ENCODE peak calls at places on chromosome 14, in five cellular contexts. One of them, this sample, is unnamed. For H3K4me1 and H3K9me3, the result is how much of the 10 kb centered on the place peaks cover.

GRCh38 chr14:79730911-79731310 is 480.4 kb downstream of the DIO2 start:
- DNase-seq in left lung: no peak
- DNase-seq in lung: no peak
- DNase-seq in Caco-2: no peak
- DNase-seq in PC-3: no peak
- DNase-seq in this sample: no peak

GRCh38 chr14:92513966-92514843 is 624 bp downstream of the RIN3 start:
- DNase-seq in Caco-2: no peak
- DNase-seq in PC-3: no peak
- DNase-seq in lung: no peak
- DNase-seq in left lung: no peak
- DNase-seq in this sample: no peak

GRCh38 chr14:38786921-38787320 is 316.1 kb downstream of the SEC23A start:
- DNase-seq in left lung: no peak
- DNase-seq in lung: no peak
- DNase-seq in Caco-2: no peak
- DNase-seq in PC-3: no peak
- DNase-seq in this sample: no peak

GRCh38 chr14:104290058-104290667 is 151.8 kb downstream of the KIF26A start:
- DNase-seq in PC-3: no peak
- DNase-seq in lung: no peak
- DNase-seq in left lung: peak
- DNase-seq in Caco-2: no peak
- DNase-seq in this sample: no peak

GRCh38 chr14:88901991-88902390 is 77.5 kb downstream of the TTC8 start:
- DNase-seq in PC-3: no peak
- DNase-seq in Caco-2: no peak
- DNase-seq in left lung: no peak
- DNase-seq in lung: no peak
- DNase-seq in this sample: no peak

GRCh38 chr14:104548802-104549535 is 30.6 kb upstream of the C14orf180 start:
- DNase-seq in Caco-2: peak
- DNase-seq in PC-3: no peak
- DNase-seq in left lung: peak
- DNase-seq in lung: no peak
- DNase-seq in this sample: no peak

GRCh38 chr14:59346329-59346728 is 118.9 kb downstream of the GPR135 start:
- DNase-seq in lung: no peak
- DNase-seq in PC-3: no peak
- DNase-seq in left lung: no peak
- DNase-seq in Caco-2: no peak
- DNase-seq in this sample: no peak

GRCh38 chr14:93954900-93955891 is 21.2 kb downstream of the ASB2 start:
- DNase-seq in PC-3: no peak
- DNase-seq in Caco-2: no peak
- DNase-seq in left lung: peak
- DNase-seq in lung: no peak
- DNase-seq in this sample: no peak

GRCh38 chr14:23101213-23101970 is 3.4 kb downstream of the CIROP start:
- DNase-seq in PC-3: no peak
- DNase-seq in lung: no peak
- DNase-seq in Caco-2: no peak
- DNase-seq in left lung: no peak
- DNase-seq in this sample: no peak

GRCh38 chr14:50344116-50344775 is 32.1 kb downstream of the DMAC2L start:
- DNase-seq in left lung: no peak
- DNase-seq in PC-3: no peak
- DNase-seq in Caco-2: no peak
- DNase-seq in lung: no peak
- DNase-seq in this sample: no peak

GRCh38 chr14:93090826-93091583 is 24.7 kb downstream of the ITPK1 start:
- DNase-seq in PC-3: no peak
- DNase-seq in Caco-2: no peak
- DNase-seq in left lung: no peak
- DNase-seq in lung: no peak
- DNase-seq in this sample: no peak

GRCh38 chr14:78088941-78089340 is 81.2 kb upstream of the NRXN3 start:
- DNase-seq in lung: no peak
- DNase-seq in left lung: no peak
- DNase-seq in PC-3: peak
- DNase-seq in Caco-2: no peak
- DNase-seq in this sample: peak

GRCh38 chr14:49879683-49880204 is 13.1 kb upstream of the ARF6 start:
- DNase-seq in Caco-2: peak
- DNase-seq in lung: no peak
- DNase-seq in PC-3: peak
- DNase-seq in left lung: no peak
- DNase-seq in this sample: no peak

GRCh38 chr14:21711360-21711961 is 37.8 kb upstream of the OR4E1 start:
- DNase-seq in lung: no peak
- DNase-seq in Caco-2: no peak
- DNase-seq in PC-3: peak
- DNase-seq in left lung: no peak
- DNase-seq in this sample: no peak

GRCh38 chr14:34912966-34913365 is 37.8 kb upstream of the BAZ1A start:
- DNase-seq in Caco-2: no peak
- DNase-seq in PC-3: no peak
- DNase-seq in left lung: no peak
- DNase-seq in lung: no peak
- DNase-seq in this sample: no peak

GRCh38 chr14:78902010-78902623 is 731.9 kb downstream of the NRXN3 start:
- DNase-seq in Caco-2: peak
- DNase-seq in PC-3: peak
- DNase-seq in left lung: no peak
- DNase-seq in lung: no peak
- DNase-seq in this sample: no peak

GRCh38 chr14:56471056-56471455 is 108.5 kb upstream of the TMEM260 start:
- DNase-seq in PC-3: no peak
- DNase-seq in lung: no peak
- DNase-seq in Caco-2: no peak
- DNase-seq in left lung: no peak
- DNase-seq in this sample: no peak

GRCh38 chr14:54653764-54654469 is 87.0 kb downstream of the SAMD4A start:
- DNase-seq in PC-3: peak
- DNase-seq in Caco-2: peak
- DNase-seq in left lung: no peak
- DNase-seq in lung: no peak
- DNase-seq in this sample: peak

GRCh38 chr14:54651649-54652048 is 84.7 kb downstream of the SAMD4A start:
- DNase-seq in Caco-2: no peak
- DNase-seq in PC-3: peak
- DNase-seq in left lung: no peak
- DNase-seq in lung: no peak
- DNase-seq in this sample: no peak

GRCh38 chr14:54652890-54653201 is 85.9 kb downstream of the SAMD4A start:
- DNase-seq in PC-3: no peak
- DNase-seq in lung: no peak
- DNase-seq in Caco-2: no peak
- DNase-seq in left lung: no peak
- DNase-seq in this sample: no peak

GRCh38 chr14:54652188-54652889 is 85.4 kb downstream of the SAMD4A start:
- DNase-seq in PC-3: peak
- DNase-seq in left lung: peak
- DNase-seq in Caco-2: peak
- DNase-seq in lung: peak
- DNase-seq in this sample: peak

GRCh38 chr14:54654600-54654999 is 87.7 kb downstream of the SAMD4A start:
- DNase-seq in Caco-2: no peak
- DNase-seq in PC-3: no peak
- DNase-seq in left lung: no peak
- DNase-seq in lung: no peak
- DNase-seq in this sample: no peak
- H3K4me1 ChIP-seq in Caco-2: half or more
- H3K4me1 ChIP-seq in PC-3: half or more
- H3K4me1 ChIP-seq in left lung: under half
- H3K4me1 ChIP-seq in lung: under half
- H3K4me1 ChIP-seq in this sample: half or more

GRCh38 chr14:103250181-103250580 is 83.9 kb upstream of the EIF5 start:
- DNase-seq in lung: no peak
- DNase-seq in left lung: no peak
- DNase-seq in PC-3: no peak
- DNase-seq in Caco-2: no peak
- DNase-seq in this sample: no peak
- TF ChIP-seq CTCF in lung: no peak
- TF ChIP-seq CTCF in left lung: no peak
- TF ChIP-seq CTCF in PC-3: no peak
- TF ChIP-seq CTCF in Caco-2: no peak
- TF ChIP-seq CTCF in this sample: no peak

GRCh38 chr14:82905762-82906161 is 1372.1 kb upstream of the SEL1L start:
- DNase-seq in lung: no peak
- DNase-seq in PC-3: no peak
- DNase-seq in left lung: no peak
- DNase-seq in Caco-2: no peak
- DNase-seq in this sample: no peak
- H3K9me3 ChIP-seq in lung: under half
- H3K9me3 ChIP-seq in PC-3: under half
- H3K9me3 ChIP-seq in left lung: under half
- H3K9me3 ChIP-seq in Caco-2: under half
- H3K9me3 ChIP-seq in this sample: under half

DNA sequence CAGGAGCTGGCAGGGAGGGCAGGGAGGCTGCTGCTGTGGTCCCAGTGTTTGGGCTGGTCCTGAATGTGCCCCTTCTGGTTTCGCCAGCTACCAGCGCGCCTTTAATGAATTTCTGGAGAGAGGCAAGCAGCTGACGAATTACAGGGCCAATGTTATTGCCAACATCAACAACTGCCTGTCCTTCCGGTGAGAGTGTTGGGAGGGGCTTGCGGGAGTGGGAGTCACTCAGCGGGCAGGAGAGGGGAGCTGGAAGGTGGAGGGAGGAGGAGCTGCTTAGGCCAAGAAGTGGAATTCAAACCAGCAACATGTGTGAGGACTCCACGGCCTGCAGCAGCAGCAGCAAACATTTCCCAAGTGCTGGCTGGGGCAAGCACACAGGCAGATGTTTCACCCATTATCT is 7.7 kb downstream of the TNFAIP2 start:
- DNase-seq in PC-3: peak
- DNase-seq in lung: no peak
- DNase-seq in Caco-2: no peak
- DNase-seq in left lung: no peak
- DNase-seq in this sample: no peak
- H3K4me1 ChIP-seq in PC-3: under half
- H3K4me1 ChIP-seq in lung: under half
- H3K4me1 ChIP-seq in Caco-2: under half
- H3K4me1 ChIP-seq in left lung: under half
- H3K4me1 ChIP-seq in this sample: under half

GRCh38 chr14:99905121-99905520 is 111.9 kb downstream of the EML1 start:
- DNase-seq in PC-3: no peak
- DNase-seq in lung: no peak
- DNase-seq in left lung: no peak
- DNase-seq in Caco-2: no peak
- DNase-seq in this sample: no peak

GRCh38 chr14:99896371-99896770 is 103.2 kb downstream of the EML1 start:
- DNase-seq in left lung: no peak
- DNase-seq in PC-3: no peak
- DNase-seq in lung: no peak
- DNase-seq in Caco-2: no peak
- DNase-seq in this sample: no peak

GRCh38 chr14:99904506-99904905 is 111.3 kb downstream of the EML1 start:
- DNase-seq in left lung: no peak
- DNase-seq in Caco-2: no peak
- DNase-seq in lung: no peak
- DNase-seq in PC-3: no peak
- DNase-seq in this sample: no peak

GRCh38 chr14:99902925-99903324 is 109.7 kb downstream of the EML1 start:
- DNase-seq in Caco-2: no peak
- DNase-seq in lung: no peak
- DNase-seq in PC-3: no peak
- DNase-seq in left lung: no peak
- DNase-seq in this sample: no peak

GRCh38 chr14:99899578-99900178 is 106.5 kb downstream of the EML1 start:
- DNase-seq in Caco-2: no peak
- DNase-seq in PC-3: peak
- DNase-seq in lung: no peak
- DNase-seq in left lung: no peak
- DNase-seq in this sample: no peak
- TF ChIP-seq CTCF in Caco-2: peak
- TF ChIP-seq CTCF in PC-3: peak
- TF ChIP-seq CTCF in lung: peak
- TF ChIP-seq CTCF in left lung: peak
- TF ChIP-seq CTCF in this sample: peak

GRCh38 chr14:41235466-41235865 is 371.2 kb upstream of the LRFN5 start:
- DNase-seq in PC-3: no peak
- DNase-seq in Caco-2: no peak
- DNase-seq in left lung: no peak
- DNase-seq in lung: no peak
- DNase-seq in this sample: no peak
- H3K9me3 ChIP-seq in PC-3: under half
- H3K9me3 ChIP-seq in Caco-2: under half
- H3K9me3 ChIP-seq in left lung: under half
- H3K9me3 ChIP-seq in lung: under half
- H3K9me3 ChIP-seq in this sample: under half

DNA sequence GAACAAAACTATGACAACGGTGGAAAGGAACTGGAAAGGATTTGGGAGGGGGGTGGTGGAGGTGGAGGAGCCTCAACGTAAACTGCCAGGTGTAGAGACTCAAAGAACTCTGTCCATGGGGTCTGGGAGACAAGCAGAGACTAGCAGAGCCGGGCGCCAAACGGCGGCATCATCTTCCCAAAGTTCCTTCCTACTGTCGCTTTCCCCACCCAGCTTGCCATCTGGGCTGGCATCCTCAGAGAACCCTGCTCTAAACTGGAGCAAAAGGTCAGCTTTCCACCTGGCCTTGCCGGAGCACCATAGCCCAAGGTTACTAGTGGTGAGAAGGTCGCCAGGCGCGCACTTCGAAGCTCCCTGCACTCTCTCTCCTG is 4.0 kb upstream of the IRF2BPL start:
- DNase-seq in PC-3: no peak
- DNase-seq in lung: no peak
- DNase-seq in left lung: no peak
- DNase-seq in Caco-2: no peak
- DNase-seq in this sample: no peak
- H3K4me1 ChIP-seq in PC-3: half or more
- H3K4me1 ChIP-seq in lung: under half
- H3K4me1 ChIP-seq in left lung: under half
- H3K4me1 ChIP-seq in Caco-2: under half
- H3K4me1 ChIP-seq in this sample: under half

DNA sequence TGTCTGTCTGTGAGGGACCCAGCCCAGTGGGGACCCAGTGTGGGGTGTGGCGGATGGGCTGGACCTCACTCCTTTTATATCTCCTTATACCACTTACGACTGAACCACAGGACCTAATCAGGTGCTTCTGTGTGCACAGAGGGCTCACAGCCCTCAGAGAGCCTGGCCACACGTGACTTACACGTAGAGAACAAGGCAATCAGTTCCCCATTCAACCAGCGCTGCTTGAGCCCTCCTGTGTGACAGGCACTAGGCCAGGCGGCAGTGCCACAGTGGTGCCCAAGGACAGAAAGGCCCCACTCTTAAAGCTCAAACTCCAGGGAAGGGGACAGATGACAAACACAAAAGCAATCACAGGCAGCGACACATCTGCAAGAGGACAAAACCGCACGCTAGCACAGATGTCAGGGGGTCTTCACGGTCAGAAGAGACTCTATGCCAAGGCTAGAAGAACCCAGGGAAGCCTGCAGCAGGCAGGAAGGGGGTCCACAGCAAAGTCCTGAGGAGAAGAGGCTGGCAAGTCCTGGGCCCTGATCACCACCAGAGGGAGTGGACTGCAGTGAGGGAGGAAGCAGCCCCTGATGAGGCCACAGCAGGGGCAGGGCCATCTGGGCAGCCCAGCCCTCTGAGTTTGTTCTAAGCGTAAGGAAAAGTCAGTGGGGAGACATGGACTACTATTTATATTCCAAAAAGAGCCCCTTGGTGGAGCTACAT is 39.3 kb downstream of the SETD3 start:
- DNase-seq in left lung: no peak
- DNase-seq in lung: no peak
- DNase-seq in Caco-2: no peak
- DNase-seq in PC-3: peak
- DNase-seq in this sample: no peak
- TF ChIP-seq CTCF in left lung: no peak
- TF ChIP-seq CTCF in lung: no peak
- TF ChIP-seq CTCF in Caco-2: peak
- TF ChIP-seq CTCF in PC-3: peak
- TF ChIP-seq CTCF in this sample: no peak

This sample was measured in right atrium auricular region.